ENCODE peak calls at places on chromosomes 6 and 20, in seven cellular contexts. R, H, M, Y, D, I and S are unnamed samples.
A peak's percentile ranks its signal among the peaks of the same experiment; 100 is the strongest.

GRCh38 chr6:3825851-3826581 is 23.2 kb upstream of the FAM50B start:
- DNase-seq in R (no peak), H (peak; percentile 99), M (peak; percentile 88), Y (no peak), D (no peak), I (no peak), S (no peak)

GRCh38 chr6:111487656-111488055 is 4.6 kb upstream of the REV3L start:
- DNase-seq in R (peak; percentile 33), H (peak; percentile 34), M (no peak), Y (no peak), D (no peak), I (peak; percentile 59), S (peak; percentile 23)

GRCh38 chr20:33915726-33916331 is 77.9 kb upstream of the RALY start:
- DNase-seq in R (peak; percentile 51), H (peak; percentile 40), M (no peak), Y (peak; percentile 53), D (peak; percentile 49), I (no peak), S (peak; percentile 32)

GRCh38 chr6:15476631-15477380 is 186.0 kb downstream of the DTNBP1 start:
- DNase-seq in R (no peak), H (no peak), M (no peak), Y (no peak), D (no peak), I (no peak), S (no peak)

GRCh38 chr6:3356824-3357420 is 98.2 kb downstream of the PSMG4 start:
- DNase-seq in R (no peak), H (peak; percentile 27), M (no peak), Y (no peak), D (no peak), I (no peak), S (no peak)

GRCh38 chr20:47247972-47248371 is 108.5 kb downstream of the ZMYND8 start:
- DNase-seq in R (no peak), H (no peak), M (no peak), Y (no peak), D (no peak), I (no peak), S (no peak)

GRCh38 chr6:137016366-137016765 is 28.4 kb downstream of the IL20RA start:
- DNase-seq in R (no peak), H (no peak), M (no peak), Y (no peak), D (no peak), I (no peak), S (no peak)

GRCh38 chr6:79544939-79545450 is 7.8 kb upstream of the LCA5 start:
- DNase-seq in R (peak; percentile 98), H (peak; percentile 100), M (no peak), Y (peak; percentile 1), D (no peak), I (peak; percentile 41), S (no peak)

GRCh38 chr6:162785632-162786242 is 58.0 kb downstream of the PACRG start:
- DNase-seq in R (no peak), H (no peak), M (no peak), Y (no peak), D (no peak), I (no peak), S (no peak)

GRCh38 chr6:6577736-6578135 is 10.8 kb upstream of the LY86 start:
- DNase-seq in R (peak; percentile 25), H (no peak), M (no peak), Y (no peak), D (no peak), I (no peak), S (no peak)

GRCh38 chr20:49074521-49074920 is 28.4 kb downstream of the CSE1L start:
- DNase-seq in R (no peak), H (no peak), M (no peak), Y (no peak), D (no peak), I (no peak), S (no peak)

GRCh38 chr6:85703359-85703758 is 60.7 kb upstream of the SYNCRIP start:
- DNase-seq in R (no peak), H (no peak), M (no peak), Y (no peak), D (no peak), I (no peak), S (no peak)

GRCh38 chr6:163943647-163944395 is 529.3 kb downstream of the QKI start:
- DNase-seq in R (no peak), H (no peak), M (no peak), Y (no peak), D (no peak), I (no peak), S (no peak)

GRCh38 chr20:22437354-22437753 is 147.0 kb downstream of the FOXA2 start:
- DNase-seq in R (no peak), H (no peak), M (no peak), Y (no peak), D (no peak), I (no peak), S (no peak)

GRCh38 chr6:70706491-70707123 is 38.9 kb downstream of the SMAP1 start:
- DNase-seq in R (peak; percentile 71), H (peak; percentile 74), M (no peak), Y (no peak), D (no peak), I (no peak), S (no peak)

GRCh38 chr20:20712004-20712473 is 405 bp downstream of the RALGAPA2 start:
- DNase-seq in R (peak; percentile 33), H (peak; percentile 35), M (peak; percentile 73), Y (no peak), D (no peak), I (no peak), S (no peak)

GRCh38 chr6:71044753-71045152 is 87.9 kb upstream of the B3GAT2 start:
- DNase-seq in R (no peak), H (no peak), M (no peak), Y (no peak), D (no peak), I (no peak), S (no peak)

GRCh38 chr6:7615611-7616383 is 25.8 kb downstream of the SNRNP48 start:
- DNase-seq in R (peak; percentile 88), H (peak; percentile 77), M (no peak), Y (no peak), D (no peak), I (peak; percentile 24), S (no peak)